ENCODE peak calls at places on chromosomes 12 and 14, in nine cellular contexts. L, C, N, S, W, T, H, Z and E are unnamed samples.

GRCh38 chr12:26651566-26652188 is 181.3 kb downstream of the ITPR2 start:
- DNase-seq in L (no peak), C (no peak), N (peak; percentile 69), S (peak; percentile 84), W (no peak), T (no peak), H (peak; percentile 49), Z (no peak), E (peak; percentile 90)

GRCh38 chr12:91492648-91493047 is 310.0 kb upstream of the DCN start:
- DNase-seq in L (no peak), C (no peak), N (no peak), S (peak; percentile 33), W (no peak), T (no peak), H (no peak), Z (no peak), E (peak; percentile 23)

GRCh38 chr12:4274960-4275868 is 1.7 kb downstream of the CCND2 start:
- DNase-seq in L (no peak), C (no peak), N (no peak), S (peak; percentile 36), W (no peak), T (no peak), H (no peak), Z (no peak), E (peak; percentile 24)

GRCh38 chr12:69095765-69096477 is 143.4 kb upstream of the CPSF6 start:
- DNase-seq in L (no peak), C (no peak), N (no peak), S (peak; percentile 25), W (no peak), T (no peak), H (peak; percentile 36), Z (no peak), E (no peak)

GRCh38 chr12:116090516-116090915 is 187.0 kb downstream of the MED13L start:
- DNase-seq in L (no peak), C (no peak), N (no peak), S (no peak), W (no peak), T (no peak), H (no peak), Z (no peak), E (no peak)

GRCh38 chr12:117025481-117026151 is 73.6 kb downstream of the TESC start:
- DNase-seq in L (peak; percentile 46), C (peak; percentile 87), N (peak; percentile 79), S (peak; percentile 72), W (no peak), T (no peak), H (peak; percentile 63), Z (peak; percentile 67), E (peak; percentile 71)

GRCh38 chr12:25994252-25994651 is 35.8 kb downstream of the RASSF8 start:
- DNase-seq in L (no peak), C (no peak), N (no peak), S (peak; percentile 82), W (no peak), T (peak; percentile 98), H (no peak), Z (no peak), E (peak; percentile 61)

GRCh38 chr12:38689704-38690103 is 215.7 kb downstream of the CPNE8 start:
- DNase-seq in L (no peak), C (no peak), N (no peak), S (peak; percentile 43), W (no peak), T (peak; percentile 46), H (no peak), Z (no peak), E (no peak)

GRCh38 chr14:70782361-70782760 is 27.0 kb downstream of the MAP3K9 start:
- DNase-seq in L (no peak), C (no peak), N (no peak), S (no peak), W (no peak), T (peak; percentile 31), H (no peak), Z (no peak), E (peak; percentile 67)

GRCh38 chr12:114397978-114398881 is 7.7 kb downstream of the TBX5 start:
- DNase-seq in L (no peak), C (no peak), N (no peak), S (no peak), W (no peak), T (no peak), H (no peak), Z (no peak), E (no peak)
- H3K4me3 ChIP-seq in L (no peak overlapping the region), C (no peak overlapping the region), N (no peak overlapping the region), S (no peak overlapping the region), W (peak overlapping the region; percentile 55), T (no peak overlapping the region), H (no peak overlapping the region), Z (no peak overlapping the region), E (no peak overlapping the region)

GRCh38 chr14:68607852-68608232 is 185.0 kb downstream of the ZFP36L1 start:
- DNase-seq in L (no peak), C (no peak), N (no peak), S (no peak), W (no peak), T (no peak), H (no peak), Z (no peak), E (no peak)
- TF ChIP-seq CTCF in L (no peak), C (no peak), N (no peak), S (no peak), W (no peak), T (no peak), H (no peak), Z (no peak), E (no peak)

GRCh38 chr12:43807361-43807760 is 1.2 kb upstream of the TWF1 start:
- DNase-seq in L (no peak), C (no peak), N (no peak), S (no peak), W (no peak), T (no peak), H (no peak), Z (no peak), E (no peak)
- H3K4me3 ChIP-seq in L (no peak overlapping the region), C (no peak overlapping the region), N (no peak overlapping the region), S (no peak overlapping the region), W (no peak overlapping the region), T (no peak overlapping the region), H (no peak overlapping the region), Z (no peak overlapping the region), E (no peak overlapping the region)

GRCh38 chr12:70724444-70724843 is 87.2 kb upstream of the PTPRB start:
- DNase-seq in L (no peak), C (no peak), N (peak; percentile 33), S (peak; percentile 27), W (no peak), T (no peak), H (no peak), Z (no peak), E (peak; percentile 58)
- TF ChIP-seq CTCF in L (no peak), C (no peak), N (peak; percentile 15), S (peak; percentile 37), W (no peak), T (peak; percentile 31), H (no peak), Z (no peak), E (peak; percentile 57)

GRCh38 chr12:106252056-106252455 is 4.2 kb upstream of the CKAP4 start:
- DNase-seq in L (no peak), C (no peak), N (no peak), S (no peak), W (no peak), T (no peak), H (no peak), Z (no peak), E (no peak)

GRCh38 chr12:106256524-106256923 is 8.7 kb upstream of the CKAP4 start:
- DNase-seq in L (no peak), C (no peak), N (no peak), S (no peak), W (no peak), T (no peak), H (no peak), Z (no peak), E (no peak)

GRCh38 chr12:106255952-106256351 is 8.1 kb upstream of the CKAP4 start:
- DNase-seq in L (no peak), C (no peak), N (no peak), S (no peak), W (no peak), T (no peak), H (no peak), Z (no peak), E (no peak)

GRCh38 chr12:106255493-106255892 is 7.7 kb upstream of the CKAP4 start:
- DNase-seq in L (no peak), C (no peak), N (no peak), S (no peak), W (no peak), T (no peak), H (no peak), Z (no peak), E (no peak)

DNA sequence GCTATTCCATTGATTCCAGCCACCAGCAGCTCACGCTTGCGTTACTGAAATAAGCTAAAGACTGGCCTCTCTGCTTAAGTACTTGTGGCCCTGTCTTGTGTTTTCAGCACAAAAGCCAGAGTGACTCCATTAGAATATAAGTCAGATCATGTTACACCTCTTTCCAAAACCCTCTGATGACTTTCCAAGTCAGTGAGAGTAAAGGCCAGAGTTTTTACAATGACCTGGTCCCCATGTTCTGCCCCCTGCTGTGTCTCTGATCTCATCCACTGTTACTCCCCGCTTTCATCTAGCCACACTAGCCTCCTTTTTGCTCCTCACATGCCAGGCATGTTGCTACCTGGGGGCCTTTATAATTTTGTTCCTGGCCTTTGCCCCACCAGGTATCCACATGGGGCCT is 6.9 kb upstream of the CKAP4 start:
- DNase-seq in L (no peak), C (no peak), N (no peak), S (no peak), W (no peak), T (no peak), H (no peak), Z (no peak), E (peak; percentile 21)
- H3K4me3 ChIP-seq in L (no peak overlapping the region), C (no peak overlapping the region), N (no peak overlapping the region), S (no peak overlapping the region), W (no peak overlapping the region), T (no peak overlapping the region), H (no peak overlapping the region), Z (no peak overlapping the region), E (no peak overlapping the region)